ENCODE peak calls at places on chromosomes 11 and 22, in six cellular contexts. K is GM12878, R is GM12891, E is HepG2, V is H1, Q is K562. Z is an unnamed sample.
A peak's percentile ranks its signal among the peaks of the same experiment; 100 is the strongest.

GRCh38 chr22:20205464-20205963 is 54.7 kb upstream of the CCDC188 start:
- DNase-seq in E (no peak), K (no peak), R (no peak), V (no peak), Q (no peak), Z (no peak)

GRCh38 chr11:44066732-44067131 is 662 bp downstream of the ACCS start:
- DNase-seq in V (no peak), E (no peak), K (no peak), Q (peak; percentile 23), R (no peak), Z (no peak)

GRCh38 chr11:6596237-6596877 is 7.1 kb downstream of the RRP8 start:
- DNase-seq in K (no peak), V (no peak), Q (no peak), E (no peak), R (no peak), Z (no peak)

GRCh38 chr11:114343493-114343892 is 47.3 kb downstream of the NNMT start:
- DNase-seq in K (no peak), E (no peak), V (no peak), Q (no peak), R (no peak), Z (no peak)

GRCh38 chr22:31102441-31103081 is 4.8 kb downstream of the SELENOM start:
- DNase-seq in Q (no peak), V (no peak), R (no peak), E (peak; percentile 84), K (no peak), Z (no peak)

GRCh38 chr11:111796696-111797095 is 30.5 kb upstream of the PPP2R1B start:
- DNase-seq in K (no peak), Q (no peak), V (no peak), R (no peak), E (no peak), Z (no peak)

GRCh38 chr11:84800755-84801346 is 826.3 kb downstream of the DLG2 start:
- DNase-seq in E (peak; percentile 13), R (no peak), V (no peak), K (no peak), Q (no peak), Z (no peak)

GRCh38 chr11:1554981-1555712 is 16.9 kb downstream of the DUSP8 start:
- DNase-seq in E (no peak), V (no peak), K (no peak), Q (no peak), R (no peak), Z (no peak)

GRCh38 chr11:43664295-43664694 is 16.2 kb upstream of the HSD17B12 start:
- DNase-seq in Q (no peak), V (no peak), R (no peak), K (no peak), E (no peak), Z (no peak)

GRCh38 chr11:43920598-43921419 is 21.6 kb upstream of the C11orf96 start:
- DNase-seq in K (no peak), Q (peak; percentile 36), V (no peak), R (no peak), E (peak; percentile 91), Z (no peak)

GRCh38 chr11:47946682-47947575 is 33.4 kb upstream of the PTPRJ start:
- DNase-seq in V (no peak), Q (peak; percentile 85), R (no peak), E (no peak), K (no peak), Z (no peak)

GRCh38 chr11:61297741-61298140 is 2.6 kb upstream of the VWCE start:
- DNase-seq in K (no peak), E (peak; percentile 29), V (no peak), R (no peak), Q (no peak), Z (no peak)

GRCh38 chr11:8442301-8442700 is 151.7 kb downstream of the STK33 start:
- DNase-seq in R (no peak), K (no peak), Q (no peak), V (no peak), E (peak; percentile 7), Z (no peak)

GRCh38 chr11:34234086-34234740 is 123.6 kb downstream of the ABTB2 start:
- DNase-seq in K (peak; percentile 88), R (peak; percentile 38), V (peak; percentile 69), Q (peak; percentile 33), E (no peak), Z (no peak)

GRCh38 chr11:115488945-115489344 is 15.3 kb downstream of the CADM1 start:
- DNase-seq in K (no peak), Q (no peak), R (no peak), E (peak; percentile 72), V (no peak), Z (no peak)

GRCh38 chr22:38860291-38861169 is 11.5 kb downstream of the CBX6 start:
- DNase-seq in K (no peak), R (no peak), E (peak; percentile 38), Q (no peak), V (no peak), Z (no peak)

GRCh38 chr11:2653930-2654739 is 45.7 kb downstream of the KCNQ1OT1 start:
- DNase-seq in R (no peak), V (no peak), K (no peak), E (no peak), Q (no peak), Z (no peak)

GRCh38 chr11:9314291-9315077 is at the start of gene TMEM41B:
- DNase-seq in K (peak; percentile 89), E (peak; percentile 99), R (peak; percentile 96), V (peak; percentile 97), Q (peak; percentile 99), Z (peak; percentile 96)

GRCh38 chr11:110431212-110432073 is 1.7 kb downstream of the FDX1 start:
- DNase-seq in V (no peak), E (no peak), K (no peak), R (no peak), Q (no peak), Z (no peak)

GRCh38 chr11:102110761-102111010 is 439 bp downstream of the YAP1 start:
- DNase-seq in E (no peak), K (no peak), R (peak; percentile 30), Q (no peak), V (no peak), Z (peak; percentile 29)

GRCh38 chr11:75468534-75469340 is 35.7 kb upstream of the KLHL35 start:
- DNase-seq in Q (peak; percentile 73), V (no peak), R (no peak), K (no peak), E (no peak), Z (no peak)

GRCh38 chr11:705646-706438 is at the start of gene EPS8L2:
- DNase-seq in Q (peak; percentile 92), V (no peak), K (no peak), R (no peak), E (no peak), Z (no peak)

GRCh38 chr22:35552186-35552842 is 11.7 kb downstream of the RASD2 start:
- DNase-seq in V (no peak), Q (peak; percentile 91), E (peak; percentile 23), K (no peak), R (peak; percentile 92), Z (peak; percentile 81)

DNA sequence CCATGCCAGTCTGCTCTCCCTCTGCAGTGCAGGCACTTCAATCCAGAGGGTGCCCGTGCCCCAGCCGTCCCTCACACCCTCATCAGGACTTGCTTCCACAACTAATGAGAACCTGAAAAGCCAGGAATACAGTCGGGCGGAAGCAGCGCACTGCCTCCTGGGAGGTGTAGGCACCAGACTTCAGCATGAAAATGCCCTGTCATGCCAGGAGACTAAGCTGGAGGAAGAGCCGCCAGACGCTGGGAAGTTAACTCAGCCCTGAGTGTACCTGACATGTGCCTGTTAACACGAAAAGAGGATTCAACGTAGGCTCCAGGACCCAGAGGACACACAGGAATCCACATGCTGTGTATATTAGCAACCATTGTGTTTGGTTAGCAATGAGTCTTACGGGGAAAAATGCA is 40.0 kb upstream of the FLI1 start:
- DNase-seq in V (no peak), Q (no peak), K (no peak), E (no peak), R (no peak), Z (no peak)
- TF ChIP-seq POLR2AphosphoS5 in V (no peak), Q (no peak), K (no peak), E (no peak), R (no peak), Z (no peak)

GRCh38 chr11:108235192-108235591 is 12.3 kb downstream of the ATM start:
- DNase-seq in R (no peak), V (no peak), E (no peak), Q (no peak), K (no peak), Z (no peak)

GRCh38 chr11:108235633-108236032 is 12.8 kb downstream of the ATM start:
- DNase-seq in E (no peak), Q (no peak), K (no peak), V (no peak), R (no peak), Z (no peak)

GRCh38 chr11:108237058-108237481 is 14.2 kb downstream of the ATM start:
- DNase-seq in E (no peak), Q (no peak), R (no peak), K (no peak), V (no peak), Z (no peak)

GRCh38 chr11:108228236-108228635 is 5.4 kb downstream of the ATM start:
- DNase-seq in V (no peak), Q (no peak), E (no peak), K (no peak), R (no peak), Z (no peak)

DNA sequence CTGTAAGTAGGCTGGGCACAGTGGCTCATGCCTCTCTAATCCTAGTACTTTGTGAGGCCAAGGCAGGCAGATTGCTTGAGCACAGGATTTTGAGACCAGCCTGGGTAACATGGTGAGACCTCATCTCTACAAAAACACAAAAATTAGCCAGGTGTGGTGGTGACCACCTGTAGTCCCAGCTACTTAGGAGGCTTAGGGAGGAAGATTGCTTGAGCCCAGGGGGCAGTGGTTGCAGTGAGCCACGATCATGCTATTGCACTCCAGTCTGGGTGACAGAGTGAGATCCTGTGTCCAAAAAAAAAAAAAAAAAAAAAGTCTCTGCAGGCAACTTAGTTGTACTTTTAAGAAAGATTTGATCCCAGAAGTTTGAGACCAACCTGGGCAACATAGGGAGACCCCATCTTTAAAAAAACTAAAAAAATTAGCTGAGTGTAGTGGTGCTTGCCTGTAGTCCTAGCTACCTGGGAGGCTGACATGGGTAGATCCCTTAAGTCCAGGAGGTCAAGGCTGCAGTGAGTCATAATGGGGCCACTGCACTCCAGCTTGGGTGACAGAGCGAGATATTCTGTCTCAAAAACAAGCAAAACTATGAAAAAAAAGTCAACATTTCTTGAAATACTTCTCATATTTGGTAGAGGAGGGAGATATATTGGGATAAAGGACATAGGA is 10.5 kb downstream of the ATM start:
- DNase-seq in E (peak; percentile 81), R (no peak), K (no peak), Q (no peak), V (no peak), Z (no peak)
- TF ChIP-seq TAF1 in E (no peak), R (no peak), K (no peak), Q (no peak), V (no peak), Z (no peak)

GRCh38 chr22:19151329-19152191 is 1.5 kb upstream of the GSC2 start:
- DNase-seq in R (no peak), Q (no peak), E (no peak), V (no peak), K (no peak), Z (no peak)
- TF ChIP-seq POLR2AphosphoS5 in R (no peak), Q (no peak), E (no peak), V (no peak), K (no peak), Z (no peak)

DNA sequence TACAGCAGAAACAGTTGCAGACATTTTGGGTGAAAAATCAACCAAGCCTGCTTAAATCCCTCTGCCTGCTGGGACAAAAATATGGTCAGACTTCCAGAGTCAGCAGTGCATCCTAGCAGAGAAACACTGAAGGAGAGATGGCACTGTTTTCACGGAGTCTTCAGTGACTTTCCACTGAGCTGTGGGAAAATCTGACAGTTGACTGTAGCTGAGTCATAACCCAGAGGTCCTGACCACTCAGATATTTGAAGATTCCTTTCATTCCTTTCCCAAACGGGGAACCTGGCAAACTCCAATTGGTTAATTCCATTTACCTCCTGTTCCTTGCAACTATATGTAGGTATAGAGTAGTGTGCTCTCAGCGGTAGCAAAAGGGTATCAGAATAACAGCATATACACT is 20.9 kb upstream of the UPB1 start:
- DNase-seq in R (no peak), E (peak; percentile 64), Q (no peak), V (no peak), K (no peak), Z (no peak)
- TF ChIP-seq TAF1 in R (no peak), E (no peak), Q (no peak), V (no peak), K (no peak), Z (no peak)

Z was measured in GM12892.